ENCODE peak calls at places on chromosomes 3 and 15, in eight cellular contexts. One of them, this sample, is unnamed.

GRCh38 chr15:81411056-81411455 is 37.0 kb upstream of the TMC3 start:
- DNase-seq in endothelial cell of umbilical vein: no peak
- DNase-seq in GM10248: no peak
- DNase-seq in AG09309: no peak
- DNase-seq in HL-60: no peak
- DNase-seq in esophagus squamous epithelium: no peak
- DNase-seq in stomach: no peak
- DNase-seq in endothelial cell: no peak
- DNase-seq in this sample: no peak

GRCh38 chr3:127234784-127235183 is 41.9 kb downstream of the PRR23E start:
- DNase-seq in endothelial cell of umbilical vein: no peak
- DNase-seq in GM10248: no peak
- DNase-seq in AG09309: no peak
- DNase-seq in HL-60: no peak
- DNase-seq in esophagus squamous epithelium: no peak
- DNase-seq in stomach: no peak
- DNase-seq in endothelial cell: no peak
- DNase-seq in this sample: no peak

GRCh38 chr3:71310595-71311319 is 272.8 kb downstream of the FOXP1 start:
- DNase-seq in endothelial cell of umbilical vein: no peak
- DNase-seq in GM10248: no peak
- DNase-seq in AG09309: peak; percentile 44
- DNase-seq in HL-60: peak; percentile 25
- DNase-seq in esophagus squamous epithelium: no peak
- DNase-seq in stomach: no peak
- DNase-seq in endothelial cell: no peak
- DNase-seq in this sample: no peak

GRCh38 chr15:31435256-31435781 is 108.7 kb downstream of the KLF13 start:
- DNase-seq in endothelial cell of umbilical vein: peak; percentile 54
- DNase-seq in GM10248: peak; percentile 84
- DNase-seq in AG09309: peak; percentile 54
- DNase-seq in HL-60: peak; percentile 92
- DNase-seq in esophagus squamous epithelium: peak; percentile 46
- DNase-seq in stomach: peak; percentile 70
- DNase-seq in endothelial cell: peak; percentile 68
- DNase-seq in this sample: peak; percentile 25

GRCh38 chr3:44468572-44469520 is 8.6 kb downstream of the ZNF445 start:
- DNase-seq in endothelial cell of umbilical vein: no peak
- DNase-seq in GM10248: no peak
- DNase-seq in AG09309: no peak
- DNase-seq in HL-60: no peak
- DNase-seq in esophagus squamous epithelium: no peak
- DNase-seq in stomach: no peak
- DNase-seq in endothelial cell: no peak
- DNase-seq in this sample: no peak

GRCh38 chr3:193693774-193694173 is 100.8 kb downstream of the OPA1 start:
- DNase-seq in endothelial cell of umbilical vein: no peak
- DNase-seq in GM10248: peak; percentile 39
- DNase-seq in AG09309: no peak
- DNase-seq in HL-60: peak; percentile 68
- DNase-seq in esophagus squamous epithelium: no peak
- DNase-seq in stomach: no peak
- DNase-seq in endothelial cell: no peak
- DNase-seq in this sample: no peak

GRCh38 chr3:104632947-104633346 is 733.8 kb upstream of the ALCAM start:
- DNase-seq in endothelial cell of umbilical vein: no peak
- DNase-seq in GM10248: no peak
- DNase-seq in AG09309: no peak
- DNase-seq in HL-60: no peak
- DNase-seq in esophagus squamous epithelium: no peak
- DNase-seq in stomach: no peak
- DNase-seq in endothelial cell: no peak
- DNase-seq in this sample: no peak

GRCh38 chr3:122123885-122124284 is 59.6 kb upstream of the CASR start:
- DNase-seq in endothelial cell of umbilical vein: no peak
- DNase-seq in GM10248: no peak
- DNase-seq in AG09309: no peak
- DNase-seq in HL-60: no peak
- DNase-seq in esophagus squamous epithelium: no peak
- DNase-seq in stomach: no peak
- DNase-seq in endothelial cell: no peak
- DNase-seq in this sample: peak; percentile 25

GRCh38 chr3:107068980-107069379 is 308.3 kb upstream of the CCDC54 start:
- DNase-seq in endothelial cell of umbilical vein: peak; percentile 73
- DNase-seq in GM10248: no peak
- DNase-seq in AG09309: peak; percentile 67
- DNase-seq in HL-60: no peak
- DNase-seq in esophagus squamous epithelium: no peak
- DNase-seq in stomach: no peak
- DNase-seq in endothelial cell: no peak
- DNase-seq in this sample: no peak

GRCh38 chr15:101318810-101319200 is 23.8 kb upstream of the SNRPA1 start:
- DNase-seq in endothelial cell of umbilical vein: no peak
- DNase-seq in GM10248: no peak
- DNase-seq in AG09309: no peak
- DNase-seq in HL-60: no peak
- DNase-seq in esophagus squamous epithelium: no peak
- DNase-seq in stomach: no peak
- DNase-seq in endothelial cell: no peak
- DNase-seq in this sample: no peak

GRCh38 chr15:70059476-70060213 is 38.1 kb downstream of the TLE3 start:
- DNase-seq in endothelial cell of umbilical vein: no peak
- DNase-seq in GM10248: no peak
- DNase-seq in AG09309: no peak
- DNase-seq in HL-60: no peak
- DNase-seq in esophagus squamous epithelium: no peak
- DNase-seq in stomach: no peak
- DNase-seq in endothelial cell: no peak
- DNase-seq in this sample: no peak

GRCh38 chr3:122828281-122828680 is 33.4 kb downstream of the SLC49A4 start:
- DNase-seq in endothelial cell of umbilical vein: no peak
- DNase-seq in GM10248: no peak
- DNase-seq in AG09309: no peak
- DNase-seq in HL-60: no peak
- DNase-seq in esophagus squamous epithelium: no peak
- DNase-seq in stomach: no peak
- DNase-seq in endothelial cell: no peak
- DNase-seq in this sample: no peak

GRCh38 chr3:43867673-43868072 is 176.9 kb downstream of the ABHD5 start:
- DNase-seq in endothelial cell of umbilical vein: no peak
- DNase-seq in GM10248: no peak
- DNase-seq in AG09309: peak; percentile 86
- DNase-seq in HL-60: no peak
- DNase-seq in esophagus squamous epithelium: no peak
- DNase-seq in stomach: no peak
- DNase-seq in endothelial cell: no peak
- DNase-seq in this sample: no peak

GRCh38 chr3:104359546-104359945 is 1007.2 kb upstream of the ALCAM start:
- DNase-seq in endothelial cell of umbilical vein: peak; percentile 32
- DNase-seq in GM10248: no peak
- DNase-seq in AG09309: peak; percentile 82
- DNase-seq in HL-60: no peak
- DNase-seq in esophagus squamous epithelium: no peak
- DNase-seq in stomach: no peak
- DNase-seq in endothelial cell: no peak
- DNase-seq in this sample: no peak

GRCh38 chr3:197750863-197751737 is 1.4 kb downstream of the FYTTD1 start:
- DNase-seq in endothelial cell of umbilical vein: peak; percentile 57
- DNase-seq in GM10248: no peak
- DNase-seq in AG09309: no peak
- DNase-seq in HL-60: peak; percentile 65
- DNase-seq in esophagus squamous epithelium: no peak
- DNase-seq in stomach: peak; percentile 40
- DNase-seq in endothelial cell: peak; percentile 9
- DNase-seq in this sample: peak; percentile 27

GRCh38 chr3:10688548-10689172 is 127.4 kb upstream of the SLC6A11 start:
- DNase-seq in endothelial cell of umbilical vein: no peak
- DNase-seq in GM10248: no peak
- DNase-seq in AG09309: no peak
- DNase-seq in HL-60: no peak
- DNase-seq in esophagus squamous epithelium: no peak
- DNase-seq in stomach: no peak
- DNase-seq in endothelial cell: no peak
- DNase-seq in this sample: no peak

GRCh38 chr3:10693457-10693856 is 122.6 kb upstream of the SLC6A11 start:
- DNase-seq in endothelial cell of umbilical vein: no peak
- DNase-seq in GM10248: no peak
- DNase-seq in AG09309: no peak
- DNase-seq in HL-60: no peak
- DNase-seq in esophagus squamous epithelium: no peak
- DNase-seq in stomach: no peak
- DNase-seq in endothelial cell: no peak
- DNase-seq in this sample: no peak

GRCh38 chr3:10683106-10683505 is 132.9 kb upstream of the SLC6A11 start:
- DNase-seq in endothelial cell of umbilical vein: no peak
- DNase-seq in GM10248: no peak
- DNase-seq in AG09309: no peak
- DNase-seq in HL-60: no peak
- DNase-seq in esophagus squamous epithelium: no peak
- DNase-seq in stomach: no peak
- DNase-seq in endothelial cell: no peak
- DNase-seq in this sample: no peak

GRCh38 chr3:10692039-10692438 is 124.0 kb upstream of the SLC6A11 start:
- DNase-seq in endothelial cell of umbilical vein: no peak
- DNase-seq in GM10248: no peak
- DNase-seq in AG09309: no peak
- DNase-seq in HL-60: no peak
- DNase-seq in esophagus squamous epithelium: no peak
- DNase-seq in stomach: no peak
- DNase-seq in endothelial cell: no peak
- DNase-seq in this sample: no peak

GRCh38 chr3:10688126-10688525 is 127.9 kb upstream of the SLC6A11 start:
- DNase-seq in endothelial cell of umbilical vein: no peak
- DNase-seq in GM10248: no peak
- DNase-seq in AG09309: no peak
- DNase-seq in HL-60: no peak
- DNase-seq in esophagus squamous epithelium: no peak
- DNase-seq in stomach: no peak
- DNase-seq in endothelial cell: no peak
- DNase-seq in this sample: no peak
- TF ChIP-seq CTCF in endothelial cell of umbilical vein: no peak
- TF ChIP-seq CTCF in GM10248: no peak
- TF ChIP-seq CTCF in AG09309: no peak
- TF ChIP-seq CTCF in HL-60: no peak
- TF ChIP-seq CTCF in esophagus squamous epithelium: no peak
- TF ChIP-seq CTCF in stomach: no peak
- TF ChIP-seq CTCF in endothelial cell: no peak
- TF ChIP-seq CTCF in this sample: no peak

DNA sequence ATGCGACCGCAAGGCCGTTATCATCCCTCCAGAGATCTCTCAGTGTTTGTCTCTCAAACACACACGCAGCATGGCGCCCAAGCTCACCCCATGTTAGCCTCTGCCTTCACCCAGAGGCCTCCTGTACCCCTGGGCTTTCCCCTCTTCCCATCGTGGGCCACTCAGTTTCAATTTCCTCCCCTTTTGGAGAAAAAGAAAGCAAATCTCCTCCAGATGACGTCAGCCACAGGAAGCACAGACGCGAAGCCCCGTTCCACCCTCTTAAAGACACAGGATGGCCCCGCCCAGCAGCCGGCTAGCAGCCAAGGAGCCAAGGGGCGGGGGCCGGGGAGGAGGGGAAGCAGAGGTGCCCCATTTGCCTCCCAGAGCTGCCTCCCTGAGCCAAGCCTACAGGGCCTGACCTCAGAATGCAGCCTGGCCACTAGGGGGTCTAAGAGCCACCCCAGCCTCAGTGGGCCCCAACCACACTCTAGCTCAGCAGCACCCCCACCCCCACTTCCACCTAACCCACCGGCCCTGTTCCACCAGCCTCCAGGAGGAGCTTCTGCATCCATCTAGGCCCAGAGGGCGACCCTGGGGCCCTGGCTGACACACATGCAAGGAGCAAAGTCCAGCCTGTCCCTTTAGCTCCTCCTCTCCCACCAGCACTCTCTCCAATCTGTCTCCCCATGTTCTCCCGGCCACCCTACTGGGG is 26.5 kb downstream of the ATRIP start:
- DNase-seq in endothelial cell of umbilical vein: peak; percentile 90
- DNase-seq in GM10248: peak; percentile 95
- DNase-seq in AG09309: peak; percentile 63
- DNase-seq in HL-60: peak; percentile 96
- DNase-seq in esophagus squamous epithelium: peak; percentile 81
- DNase-seq in stomach: peak; percentile 94
- DNase-seq in endothelial cell: peak; percentile 92
- DNase-seq in this sample: peak; percentile 93
- TF ChIP-seq CTCF in endothelial cell of umbilical vein: peak; percentile 34
- TF ChIP-seq CTCF in GM10248: peak; percentile 24
- TF ChIP-seq CTCF in AG09309: peak; percentile 51
- TF ChIP-seq CTCF in HL-60: peak; percentile 12
- TF ChIP-seq CTCF in esophagus squamous epithelium: peak; percentile 47
- TF ChIP-seq CTCF in stomach: no peak
- TF ChIP-seq CTCF in endothelial cell: peak; percentile 46
- TF ChIP-seq CTCF in this sample: peak; percentile 46

GRCh38 chr3:134249442-134249841 is 1.2 kb downstream of the RYK start:
- DNase-seq in endothelial cell of umbilical vein: peak; percentile 28
- DNase-seq in GM10248: no peak
- DNase-seq in AG09309: no peak
- DNase-seq in HL-60: no peak
- DNase-seq in esophagus squamous epithelium: no peak
- DNase-seq in stomach: no peak
- DNase-seq in endothelial cell: no peak
- DNase-seq in this sample: no peak
- TF ChIP-seq CTCF in endothelial cell of umbilical vein: no peak
- TF ChIP-seq CTCF in GM10248: no peak
- TF ChIP-seq CTCF in AG09309: no peak
- TF ChIP-seq CTCF in HL-60: no peak
- TF ChIP-seq CTCF in esophagus squamous epithelium: no peak
- TF ChIP-seq CTCF in stomach: no peak
- TF ChIP-seq CTCF in endothelial cell: no peak
- TF ChIP-seq CTCF in this sample: no peak

GRCh38 chr3:102488316-102488715 is 53.5 kb downstream of the ZPLD1 start:
- DNase-seq in endothelial cell of umbilical vein: no peak
- DNase-seq in GM10248: no peak
- DNase-seq in AG09309: no peak
- DNase-seq in HL-60: no peak
- DNase-seq in esophagus squamous epithelium: no peak
- DNase-seq in stomach: no peak
- DNase-seq in endothelial cell: no peak
- DNase-seq in this sample: no peak

GRCh38 chr3:102485701-102486100 is 50.9 kb downstream of the ZPLD1 start:
- DNase-seq in endothelial cell of umbilical vein: no peak
- DNase-seq in GM10248: no peak
- DNase-seq in AG09309: no peak
- DNase-seq in HL-60: no peak
- DNase-seq in esophagus squamous epithelium: no peak
- DNase-seq in stomach: no peak
- DNase-seq in endothelial cell: no peak
- DNase-seq in this sample: no peak

GRCh38 chr3:102483556-102483955 is 48.7 kb downstream of the ZPLD1 start:
- DNase-seq in endothelial cell of umbilical vein: no peak
- DNase-seq in GM10248: no peak
- DNase-seq in AG09309: no peak
- DNase-seq in HL-60: no peak
- DNase-seq in esophagus squamous epithelium: no peak
- DNase-seq in stomach: no peak
- DNase-seq in endothelial cell: no peak
- DNase-seq in this sample: no peak

GRCh38 chr3:102481050-102481449 is 46.2 kb downstream of the ZPLD1 start:
- DNase-seq in endothelial cell of umbilical vein: no peak
- DNase-seq in GM10248: no peak
- DNase-seq in AG09309: no peak
- DNase-seq in HL-60: no peak
- DNase-seq in esophagus squamous epithelium: no peak
- DNase-seq in stomach: no peak
- DNase-seq in endothelial cell: no peak
- DNase-seq in this sample: no peak

GRCh38 chr3:102484384-102484783 is 49.6 kb downstream of the ZPLD1 start:
- DNase-seq in endothelial cell of umbilical vein: no peak
- DNase-seq in GM10248: no peak
- DNase-seq in AG09309: no peak
- DNase-seq in HL-60: no peak
- DNase-seq in esophagus squamous epithelium: no peak
- DNase-seq in stomach: no peak
- DNase-seq in endothelial cell: no peak
- DNase-seq in this sample: no peak
- TF ChIP-seq CTCF in endothelial cell of umbilical vein: no peak
- TF ChIP-seq CTCF in GM10248: no peak
- TF ChIP-seq CTCF in AG09309: no peak
- TF ChIP-seq CTCF in HL-60: no peak
- TF ChIP-seq CTCF in esophagus squamous epithelium: no peak
- TF ChIP-seq CTCF in stomach: no peak
- TF ChIP-seq CTCF in endothelial cell: no peak
- TF ChIP-seq CTCF in this sample: no peak